ENCODE peak calls at places on chromosomes 1 and 21, in seven cellular contexts. One of them, this sample, is unnamed.

GRCh38 chr21:34724857-34725195 is 56.0 kb downstream of the CLIC6 start:
- DNase-seq in AG08395: peak
- DNase-seq in T-helper 2 cell: no peak
- DNase-seq in aorta: no peak
- DNase-seq in anterior cingulate cortex: no peak
- DNase-seq in T-helper 17 cell: no peak
- DNase-seq in NAMALWA: no peak
- DNase-seq in this sample: no peak

GRCh38 chr1:244730153-244730933 is 77.4 kb downstream of the DESI2 start:
- DNase-seq in AG08395: peak
- DNase-seq in T-helper 2 cell: no peak
- DNase-seq in aorta: peak
- DNase-seq in anterior cingulate cortex: no peak
- DNase-seq in T-helper 17 cell: no peak
- DNase-seq in NAMALWA: no peak
- DNase-seq in this sample: peak

GRCh38 chr21:40421121-40421520 is 425.8 kb downstream of the DSCAM start:
- DNase-seq in AG08395: no peak
- DNase-seq in T-helper 2 cell: no peak
- DNase-seq in aorta: no peak
- DNase-seq in anterior cingulate cortex: no peak
- DNase-seq in T-helper 17 cell: no peak
- DNase-seq in NAMALWA: no peak
- DNase-seq in this sample: no peak

GRCh38 chr1:18198240-18198639 is 90.6 kb downstream of the IGSF21 start:
- DNase-seq in AG08395: no peak
- DNase-seq in T-helper 2 cell: no peak
- DNase-seq in aorta: no peak
- DNase-seq in anterior cingulate cortex: no peak
- DNase-seq in T-helper 17 cell: no peak
- DNase-seq in NAMALWA: no peak
- DNase-seq in this sample: no peak

GRCh38 chr1:19639999-19640362 is 4.1 kb upstream of the NBL1 start:
- DNase-seq in AG08395: peak
- DNase-seq in T-helper 2 cell: no peak
- DNase-seq in aorta: no peak
- DNase-seq in anterior cingulate cortex: no peak
- DNase-seq in T-helper 17 cell: no peak
- DNase-seq in NAMALWA: no peak
- DNase-seq in this sample: no peak

GRCh38 chr21:44989538-44989888 is 49.7 kb downstream of the SLX9 start:
- DNase-seq in AG08395: no peak
- DNase-seq in T-helper 2 cell: no peak
- DNase-seq in aorta: peak
- DNase-seq in anterior cingulate cortex: no peak
- DNase-seq in T-helper 17 cell: no peak
- DNase-seq in NAMALWA: peak
- DNase-seq in this sample: no peak

GRCh38 chr1:111417755-111418154 is 9.8 kb downstream of the OVGP1 start:
- DNase-seq in AG08395: no peak
- DNase-seq in T-helper 2 cell: no peak
- DNase-seq in aorta: no peak
- DNase-seq in anterior cingulate cortex: no peak
- DNase-seq in T-helper 17 cell: no peak
- DNase-seq in NAMALWA: no peak
- DNase-seq in this sample: no peak

GRCh38 chr21:45280178-45280821 is 7.4 kb downstream of the POFUT2 start:
- DNase-seq in AG08395: no peak
- DNase-seq in T-helper 2 cell: no peak
- DNase-seq in aorta: no peak
- DNase-seq in anterior cingulate cortex: no peak
- DNase-seq in T-helper 17 cell: no peak
- DNase-seq in NAMALWA: no peak
- DNase-seq in this sample: no peak

GRCh38 chr1:238961790-238962189 is 424.6 kb upstream of the CHRM3 start:
- DNase-seq in AG08395: no peak
- DNase-seq in T-helper 2 cell: no peak
- DNase-seq in aorta: no peak
- DNase-seq in anterior cingulate cortex: no peak
- DNase-seq in T-helper 17 cell: no peak
- DNase-seq in NAMALWA: no peak
- DNase-seq in this sample: no peak

GRCh38 chr21:45695086-45695485 is 51.6 kb downstream of the PCBP3 start:
- DNase-seq in AG08395: no peak
- DNase-seq in T-helper 2 cell: no peak
- DNase-seq in aorta: no peak
- DNase-seq in anterior cingulate cortex: no peak
- DNase-seq in T-helper 17 cell: no peak
- DNase-seq in NAMALWA: no peak
- DNase-seq in this sample: no peak

GRCh38 chr1:40751802-40752201 is 31.8 kb upstream of the KCNQ4 start:
- DNase-seq in AG08395: no peak
- DNase-seq in T-helper 2 cell: no peak
- DNase-seq in aorta: no peak
- DNase-seq in anterior cingulate cortex: no peak
- DNase-seq in T-helper 17 cell: no peak
- DNase-seq in NAMALWA: no peak
- DNase-seq in this sample: no peak

GRCh38 chr1:227778401-227778947 is 37.0 kb upstream of the PRSS38 start:
- DNase-seq in AG08395: peak
- DNase-seq in T-helper 2 cell: no peak
- DNase-seq in aorta: no peak
- DNase-seq in anterior cingulate cortex: no peak
- DNase-seq in T-helper 17 cell: no peak
- DNase-seq in NAMALWA: no peak
- DNase-seq in this sample: no peak

GRCh38 chr21:39670741-39671140 is 58.0 kb downstream of the B3GALT5 start:
- DNase-seq in AG08395: no peak
- DNase-seq in T-helper 2 cell: no peak
- DNase-seq in aorta: no peak
- DNase-seq in anterior cingulate cortex: no peak
- DNase-seq in T-helper 17 cell: no peak
- DNase-seq in NAMALWA: no peak
- DNase-seq in this sample: no peak

GRCh38 chr1:14140800-14141526 is 441.0 kb downstream of the PRDM2 start:
- DNase-seq in AG08395: peak
- DNase-seq in T-helper 2 cell: no peak
- DNase-seq in aorta: peak
- DNase-seq in anterior cingulate cortex: peak
- DNase-seq in T-helper 17 cell: no peak
- DNase-seq in NAMALWA: no peak
- DNase-seq in this sample: no peak

GRCh38 chr1:12553963-12554362 is 64.0 kb downstream of the DHRS3 start:
- DNase-seq in AG08395: no peak
- DNase-seq in T-helper 2 cell: no peak
- DNase-seq in aorta: no peak
- DNase-seq in anterior cingulate cortex: no peak
- DNase-seq in T-helper 17 cell: no peak
- DNase-seq in NAMALWA: peak
- DNase-seq in this sample: no peak

GRCh38 chr21:29256125-29256895 is 42.4 kb upstream of the BACH1 start:
- DNase-seq in AG08395: no peak
- DNase-seq in T-helper 2 cell: no peak
- DNase-seq in aorta: no peak
- DNase-seq in anterior cingulate cortex: no peak
- DNase-seq in T-helper 17 cell: no peak
- DNase-seq in NAMALWA: no peak
- DNase-seq in this sample: no peak